ENCODE peak calls at places on chromosomes 5 and 9, in nine cellular contexts. Y is stimulated activated CD8-positive, alpha-beta memory T cell treated with anti-CD3 and anti-CD28 coated beads, Interleukin-4, amount 100 ng/mL, for 24 hours; O is Calu3; E is ACHN; H is activated CD8-positive, alpha-beta memory T cell treated with anti-CD3 and anti-CD28 coated beads for 24 hours; M is kidney; S is CD8-positive, alpha-beta memory T cell; D is activated CD4-positive, alpha-beta T cell treated with anti-CD3 and anti-CD28 coated beads, Interleukin-2, amount 50 U/mL, for 1 hour; X is glutamatergic neuron. J is an unnamed sample.
A peak's percentile ranks its signal among the peaks of the same experiment; 100 is the strongest.

GRCh38 chr5:139481580-139482049 is 943 bp downstream of the STING1 start:
- DNase-seq in O (peak; percentile 25), H (no peak), E (no peak), X (no peak), S (no peak), Y (no peak), M (no peak), D (no peak), J (no peak)

GRCh38 chr5:94849324-94849723 is 230.9 kb downstream of the SLF1 start:
- DNase-seq in X (no peak), E (no peak), Y (no peak), D (no peak), M (no peak), H (no peak), O (no peak), S (no peak), J (no peak)

GRCh38 chr5:50711280-50711679 is 44.8 kb downstream of the PARP8 start:
- DNase-seq in O (peak; percentile 53), M (no peak), S (peak; percentile 55), E (peak; percentile 76), Y (peak; percentile 12), D (peak; percentile 34), X (no peak), H (peak; percentile 68), J (peak; percentile 37)

GRCh38 chr5:119358901-119359603 is 3.2 kb downstream of the TNFAIP8 start:
- DNase-seq in D (no peak), E (no peak), O (no peak), H (no peak), S (no peak), M (no peak), Y (no peak), X (no peak), J (no peak)

GRCh38 chr9:123263227-123263626 is 5.2 kb downstream of the STRBP start:
- DNase-seq in X (no peak), M (no peak), E (no peak), Y (no peak), H (peak; percentile 30), O (no peak), S (no peak), D (no peak), J (no peak)

GRCh38 chr5:148974638-148975330 is 88.1 kb downstream of the SH3TC2 start:
- DNase-seq in O (no peak), Y (no peak), S (no peak), E (peak; percentile 76), X (no peak), H (no peak), M (no peak), D (no peak), J (no peak)

GRCh38 chr9:136625101-136626065 is 37.3 kb upstream of the EGFL7 start:
- DNase-seq in Y (no peak), X (no peak), M (peak; percentile 97), S (no peak), H (no peak), O (peak; percentile 37), E (peak; percentile 55), D (no peak), J (peak; percentile 79)

GRCh38 chr5:14178671-14179211 is 35.6 kb downstream of the TRIO start:
- DNase-seq in O (no peak), H (no peak), S (no peak), E (peak; percentile 35), Y (no peak), M (no peak), D (no peak), X (no peak), J (no peak)

GRCh38 chr9:21524099-21524830 is 42.2 kb upstream of the IFNE start:
- DNase-seq in Y (no peak), D (no peak), H (no peak), M (no peak), X (no peak), O (no peak), E (no peak), S (no peak), J (no peak)

GRCh38 chr5:72085319-72085718 is 22.0 kb upstream of the MAP1B start:
- DNase-seq in M (no peak), S (no peak), D (no peak), O (no peak), X (no peak), E (no peak), H (no peak), Y (no peak), J (no peak)

GRCh38 chr9:94084314-94084713 is at the start of gene PTPDC1:
- DNase-seq in S (no peak), D (no peak), O (no peak), H (no peak), Y (no peak), X (peak; percentile 38), M (no peak), E (peak; percentile 61), J (peak; percentile 95)

GRCh38 chr5:79093762-79094161 is 17.8 kb upstream of the BHMT start:
- DNase-seq in M (no peak), D (no peak), Y (no peak), X (no peak), O (no peak), S (no peak), E (no peak), H (no peak), J (peak; percentile 35)

GRCh38 chr5:55227738-55228430 is 769 bp upstream of the MCIDAS start:
- DNase-seq in O (no peak), Y (no peak), H (no peak), D (no peak), M (no peak), S (no peak), E (no peak), X (no peak), J (no peak)

GRCh38 chr5:95615164-95615467 is 4.8 kb upstream of the GPR150 start:
- DNase-seq in S (no peak), D (no peak), M (no peak), Y (no peak), O (no peak), E (no peak), X (no peak), H (no peak), J (no peak)

GRCh38 chr5:75050415-75050814 is 1.9 kb downstream of the GCNT4 start:
- DNase-seq in S (no peak), O (peak; percentile 26), D (no peak), X (peak; percentile 62), M (no peak), Y (no peak), H (no peak), E (peak; percentile 52), J (no peak)

GRCh38 chr9:98184326-98184725 is 8.1 kb downstream of the CORO2A start:
- DNase-seq in S (no peak), X (no peak), O (no peak), D (no peak), Y (no peak), H (no peak), M (no peak), E (no peak), J (no peak)

GRCh38 chr5:109146611-109147010 is 263.2 kb downstream of the PJA2 start:
- DNase-seq in E (no peak), H (no peak), M (no peak), X (no peak), Y (no peak), S (no peak), O (no peak), D (no peak), J (no peak)

GRCh38 chr9:126127591-126127990 is 199.0 kb upstream of the MVB12B start:
- DNase-seq in X (no peak), H (peak; percentile 15), D (no peak), S (no peak), Y (no peak), O (no peak), M (no peak), E (no peak), J (no peak)

GRCh38 chr9:32419921-32420320 is 35.5 kb downstream of the ACO1 start:
- DNase-seq in S (no peak), X (no peak), H (no peak), D (no peak), Y (no peak), E (no peak), M (no peak), O (no peak), J (no peak)

J was measured in Ammon's horn.